ENCODE peak calls at places on chromosomes 12 and 14, in four cellular contexts. Z, O, N and P are unnamed samples.

GRCh38 chr14:55448146-55448614 is 7.8 kb upstream of the TBPL2 start:
- DNase-seq in Z (peak), O (peak), N (peak), P (no peak)

GRCh38 chr12:124162151-124163110 is 132.5 kb upstream of the RFLNA start:
- DNase-seq in Z (no peak), O (no peak), N (no peak), P (no peak)

GRCh38 chr12:66915312-66915904 is 236.5 kb upstream of the GRIP1 start:
- DNase-seq in Z (no peak), O (no peak), N (no peak), P (no peak)

GRCh38 chr14:77979666-77980351 is 179.9 kb downstream of the ADCK1 start:
- DNase-seq in Z (no peak), O (peak), N (no peak), P (no peak)

GRCh38 chr12:12028668-12029402 is 41.9 kb upstream of the BCL2L14 start:
- DNase-seq in Z (no peak), O (no peak), N (no peak), P (no peak)

GRCh38 chr14:67187826-67188225 is 1.4 kb upstream of the GARIN2 start:
- DNase-seq in Z (peak), O (peak), N (peak), P (peak)

GRCh38 chr14:89324501-89325298 is 92.3 kb downstream of the FOXN3 start:
- DNase-seq in Z (no peak), O (no peak), N (no peak), P (no peak)

GRCh38 chr14:101226265-101226602 is 322.7 kb upstream of the RTL1 start:
- DNase-seq in Z (no peak), O (no peak), N (no peak), P (no peak)

GRCh38 chr12:120190386-120190785 is 4.1 kb downstream of the GCN1 start:
- DNase-seq in Z (no peak), O (no peak), N (no peak), P (no peak)

GRCh38 chr12:114608509-114608908 is 75.5 kb downstream of the TBX3 start:
- DNase-seq in Z (no peak), O (no peak), N (no peak), P (no peak)

GRCh38 chr12:52232916-52233461 is at the start of gene KRT7:
- DNase-seq in Z (no peak), O (no peak), N (peak), P (peak)

GRCh38 chr12:11786638-11787365 is 137.3 kb downstream of the ETV6 start:
- DNase-seq in Z (no peak), O (no peak), N (no peak), P (no peak)

GRCh38 chr12:120628919-120629318 is 11.5 kb upstream of the CABP1 start:
- DNase-seq in Z (no peak), O (no peak), N (no peak), P (no peak)

GRCh38 chr14:95250936-95251335 is 68.8 kb downstream of the CLMN start:
- DNase-seq in Z (no peak), O (no peak), N (no peak), P (no peak)

GRCh38 chr12:98735821-98736220 is 90.7 kb downstream of the APAF1 start:
- DNase-seq in Z (no peak), O (no peak), N (no peak), P (no peak)

GRCh38 chr12:52818376-52818775 is 4.5 kb upstream of the KRT4 start:
- DNase-seq in Z (no peak), O (no peak), N (no peak), P (no peak)

GRCh38 chr14:100339757-100340453 is 16.8 kb downstream of the SLC25A47 start:
- DNase-seq in Z (no peak), O (no peak), N (no peak), P (peak)

GRCh38 chr14:90905531-90905930 is 89.3 kb upstream of the TTC7B start:
- DNase-seq in Z (no peak), O (no peak), N (no peak), P (no peak)

DNA sequence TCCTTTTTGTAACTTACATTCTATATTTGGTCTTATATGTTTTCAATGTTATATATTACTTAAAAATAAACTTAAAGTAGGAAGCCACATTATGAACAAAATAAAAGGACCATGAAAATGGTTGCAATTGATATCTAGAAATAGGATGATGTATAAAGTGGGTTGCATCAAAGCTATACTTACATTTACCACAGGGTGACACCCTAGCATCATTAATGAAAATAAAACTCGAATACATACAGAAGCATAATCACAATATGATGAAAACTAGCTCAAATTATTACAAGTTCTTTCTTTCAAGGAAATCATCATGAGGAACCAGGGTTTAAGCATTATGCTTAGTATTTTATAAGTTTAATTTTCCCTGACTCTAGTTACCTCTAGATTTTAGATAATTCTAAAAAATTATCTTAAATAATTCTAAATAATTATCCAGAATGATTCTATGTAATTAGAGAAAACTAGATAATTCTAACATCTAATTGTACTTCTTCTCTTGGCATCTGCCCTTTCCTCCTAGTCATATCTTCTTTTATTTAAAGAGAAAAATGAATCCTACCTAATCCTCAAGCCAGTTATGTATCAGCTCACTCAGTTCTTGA is 31.2 kb downstream of the TAS2R7 start:
- DNase-seq in Z (peak), O (peak), N (no peak), P (no peak)
- TF ChIP-seq CTCF in Z (peak), O (peak), N (peak), P (peak)

DNA sequence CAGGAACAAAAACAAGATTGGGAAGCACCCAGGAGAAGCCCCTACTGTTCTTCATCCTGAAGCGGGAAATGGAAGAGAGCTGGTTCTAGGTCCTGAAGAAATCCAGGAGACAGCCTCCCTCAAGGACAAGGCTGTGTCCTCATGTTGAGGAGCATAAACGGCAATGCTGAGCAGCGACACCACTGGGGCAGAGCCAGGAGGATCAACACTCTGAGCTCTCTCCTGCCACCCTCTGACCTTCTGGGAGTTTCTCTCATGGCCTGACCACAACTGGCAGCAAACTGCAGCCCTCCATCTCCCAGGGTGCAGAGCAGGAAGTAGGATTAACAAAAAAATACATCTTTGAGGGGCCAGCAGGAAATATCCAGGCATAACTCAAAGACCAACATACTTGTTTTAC is 1292.2 kb upstream of the TMEM132C start:
- DNase-seq in Z (no peak), O (no peak), N (no peak), P (no peak)
- TF ChIP-seq CTCF in Z (no peak), O (no peak), N (no peak), P (no peak)

GRCh38 chr12:64177001-64177400 is 45.1 kb downstream of the KICS2 start:
- DNase-seq in Z (no peak), O (no peak), N (no peak), P (no peak)

GRCh38 chr12:64181504-64182291 is 40.4 kb downstream of the KICS2 start:
- DNase-seq in Z (peak), O (peak), N (peak), P (no peak)

GRCh38 chr12:64184216-64184615 is 37.9 kb downstream of the KICS2 start:
- DNase-seq in Z (no peak), O (no peak), N (no peak), P (no peak)

GRCh38 chr12:64178122-64178521 is 44.0 kb downstream of the KICS2 start:
- DNase-seq in Z (peak), O (peak), N (no peak), P (no peak)

GRCh38 chr12:64180951-64181350 is 41.1 kb downstream of the KICS2 start:
- DNase-seq in Z (peak), O (peak), N (no peak), P (no peak)
- TF ChIP-seq CTCF in Z (no peak), O (no peak), N (no peak), P (no peak)

DNA sequence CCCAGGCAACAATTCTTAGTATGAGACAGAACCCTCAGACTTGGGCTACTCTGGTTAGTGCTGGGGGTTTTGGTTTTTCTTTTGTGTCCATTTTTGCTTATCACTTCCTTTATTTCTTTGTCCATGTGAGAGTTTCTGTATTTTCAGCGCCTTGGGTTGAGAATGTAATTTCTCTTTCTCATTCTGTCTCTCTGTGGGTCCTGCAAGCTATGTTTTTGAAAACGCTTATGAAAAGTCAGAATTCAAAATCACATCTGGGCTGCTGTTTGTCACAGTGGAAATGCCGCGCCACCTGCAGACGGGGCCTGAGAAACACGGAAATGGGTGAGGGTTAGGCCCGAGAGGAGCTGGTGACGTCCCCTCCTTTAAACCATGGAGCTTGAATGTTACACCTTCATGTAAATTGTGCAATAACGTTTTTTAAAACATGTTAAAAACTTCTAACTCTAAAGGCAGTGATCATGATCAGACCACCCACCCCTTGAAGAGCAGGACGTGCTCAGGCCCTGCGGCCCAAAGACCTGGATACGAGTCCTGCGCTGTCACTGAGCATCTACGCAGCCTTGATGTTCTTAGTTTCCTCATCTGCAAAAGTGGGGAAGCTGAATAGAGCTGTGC is 26.1 kb downstream of the JDP2 start:
- DNase-seq in Z (no peak), O (no peak), N (no peak), P (no peak)
- TF ChIP-seq CTCF in Z (no peak), O (no peak), N (no peak), P (no peak)